ENCODE peak calls at places on chromosomes 5 and 9, in four cellular contexts. J is fibroblast of lung; S is right lobe of liver; W is naive thymus-derived CD4-positive, alpha-beta T cell. Z is an unnamed sample. For H3K4me1, the result is how much of the 10 kb centered on the place peaks cover.

GRCh38 chr5:69079556-69079955 is 14.3 kb upstream of the SLC30A5 start:
- DNase-seq in J (no peak), S (no peak), W (no peak), Z (no peak)

GRCh38 chr5:141650851-141651727 is at the start of gene FCHSD1:
- DNase-seq in J (peak), S (peak), W (peak), Z (peak)

GRCh38 chr9:24766081-24766480 is 220.4 kb upstream of the IZUMO3 start:
- DNase-seq in J (no peak), S (no peak), W (no peak), Z (no peak)

GRCh38 chr5:142281012-142281374 is 43.8 kb downstream of the SPRY4 start:
- DNase-seq in J (no peak), S (no peak), W (no peak), Z (peak)

GRCh38 chr5:437281-437771 is 5.7 kb upstream of the EXOC3 start:
- DNase-seq in J (no peak), S (no peak), W (no peak), Z (no peak)

GRCh38 chr5:96582343-96582742 is 79.8 kb upstream of the CAST start:
- DNase-seq in J (peak), S (no peak), W (no peak), Z (no peak)

GRCh38 chr9:90773593-90773992 is 28.0 kb upstream of the SYK start:
- DNase-seq in J (no peak), S (no peak), W (no peak), Z (no peak)

GRCh38 chr5:43775000-43775399 is 172.0 kb downstream of the NNT start:
- DNase-seq in J (no peak), S (no peak), W (no peak), Z (no peak)

GRCh38 chr5:10310073-10310779 is 2.5 kb upstream of the CMBL start:
- DNase-seq in J (peak), S (peak), W (no peak), Z (no peak)

GRCh38 chr9:13109781-13110180 is 169.7 kb downstream of the MPDZ start:
- DNase-seq in J (no peak), S (no peak), W (no peak), Z (no peak)

GRCh38 chr9:106892632-106893031 is 29.7 kb downstream of the ZNF462 start:
- DNase-seq in J (peak), S (peak), W (no peak), Z (no peak)

GRCh38 chr5:125558466-125558865 is 812.0 kb upstream of the ZNF608 start:
- DNase-seq in J (peak), S (no peak), W (no peak), Z (no peak)

GRCh38 chr9:98091735-98092632 is 27.0 kb downstream of the TRIM14 start:
- DNase-seq in J (no peak), S (no peak), W (no peak), Z (no peak)

GRCh38 chr9:131954299-131954698 is 125.4 kb downstream of the MED27 start:
- DNase-seq in J (no peak), S (no peak), W (no peak), Z (no peak)

GRCh38 chr5:91841423-91841822 is 458.3 kb upstream of the ARRDC3 start:
- DNase-seq in J (no peak), S (no peak), W (no peak), Z (no peak)

GRCh38 chr9:130890869-130891698 is 5.5 kb downstream of the QRFP start:
- DNase-seq in J (no peak), S (no peak), W (no peak), Z (no peak)

DNA sequence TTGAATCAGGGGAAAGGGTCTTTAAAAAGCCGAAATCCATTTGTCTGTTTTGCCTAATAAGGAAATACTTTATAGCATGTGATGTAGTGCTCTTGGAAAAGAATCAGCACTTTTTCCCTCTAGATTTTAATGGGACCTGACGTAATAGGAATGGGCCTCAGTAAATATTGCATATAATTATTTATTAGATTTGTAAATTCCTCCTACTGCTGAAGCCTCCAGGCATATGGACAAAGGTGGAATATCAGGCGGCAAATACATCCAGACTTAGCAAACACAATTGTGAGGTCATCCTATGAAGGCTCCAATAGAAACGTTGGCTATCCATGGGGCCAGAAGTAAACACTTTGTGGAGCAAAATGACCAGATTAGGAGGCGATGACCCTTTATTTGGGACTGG is 50.8 kb downstream of the ACTBL2 start:
- DNase-seq in J (no peak), S (no peak), W (no peak), Z (no peak)
- H3K4me3 ChIP-seq in J (no peak), S (no peak), W (no peak), Z (no peak)

DNA sequence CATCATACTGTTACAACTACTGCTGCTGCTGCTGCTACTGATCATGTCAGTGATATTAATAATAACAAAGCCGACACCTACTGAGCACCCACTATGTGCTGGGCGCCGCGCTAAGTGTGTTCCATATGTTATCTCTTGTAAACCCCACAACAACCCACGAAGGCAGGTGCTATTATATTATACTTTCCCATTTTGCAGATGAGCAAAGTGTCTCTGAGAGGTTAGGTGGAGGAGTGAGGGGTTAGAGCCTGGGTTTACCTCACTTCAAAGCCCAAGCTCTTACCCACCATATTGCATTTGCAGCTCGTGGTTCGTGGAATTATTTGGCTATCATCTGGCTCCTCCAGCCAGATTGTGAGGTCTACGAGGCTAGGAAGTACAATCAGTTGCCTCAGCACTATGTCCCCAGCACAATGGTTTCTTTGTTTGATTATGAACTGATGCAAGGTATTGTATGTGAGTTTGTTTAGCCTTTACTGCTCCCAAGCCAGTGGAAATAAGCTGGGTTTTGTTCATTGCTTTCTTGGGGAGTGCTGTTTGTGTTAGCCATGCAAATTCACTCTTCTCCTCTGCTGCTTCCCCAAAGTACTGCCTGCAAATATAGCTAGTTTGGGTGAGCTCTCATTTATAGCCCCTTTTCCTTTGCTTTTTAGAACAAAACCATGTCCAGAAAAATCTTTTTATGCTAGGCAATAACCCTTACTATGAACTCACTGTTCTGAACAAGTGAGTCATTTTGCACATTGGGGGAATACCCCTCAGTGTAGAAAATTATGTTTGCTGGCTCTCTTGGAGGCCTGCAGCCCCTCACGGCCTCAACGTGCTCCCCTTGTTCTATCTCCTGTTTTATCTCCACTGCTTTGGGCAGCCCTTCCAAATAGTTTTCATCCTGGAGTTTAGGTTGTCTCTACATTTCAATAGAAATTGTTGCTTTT is 47.9 kb downstream of the ALG2 start:
- DNase-seq in J (no peak), S (no peak), W (no peak), Z (no peak)
- H3K4me1 ChIP-seq in J (under half), S (under half), W (under half), Z (under half)

GRCh38 chr5:99378443-99378842 is 449.6 kb upstream of the CHD1 start:
- DNase-seq in J (no peak), S (no peak), W (no peak), Z (no peak)

DNA sequence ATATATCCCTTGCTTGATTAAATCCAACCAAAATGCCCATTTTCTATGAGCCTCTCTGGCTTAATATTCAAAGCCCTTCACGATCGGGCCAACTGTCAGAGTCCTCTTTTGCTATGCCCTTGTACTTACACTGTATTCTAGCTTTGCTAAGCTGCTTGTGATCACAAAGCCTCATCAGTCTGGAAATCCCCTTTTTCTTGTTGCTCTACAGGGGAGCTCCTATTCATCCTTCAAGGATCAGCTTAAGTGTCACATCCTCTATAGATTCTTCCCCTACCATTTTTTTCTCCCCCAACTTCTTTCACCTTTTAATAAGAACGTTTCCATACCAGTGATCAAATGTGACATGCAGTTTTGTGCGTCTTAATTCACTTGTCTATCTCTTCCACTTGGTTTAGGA is 450.4 kb upstream of the CHD1 start:
- DNase-seq in J (no peak), S (no peak), W (no peak), Z (no peak)
- H3K27ac ChIP-seq in J (no peak), S (no peak), W (no peak), Z (no peak)

GRCh38 chr5:25444697-25445096 is 799.9 kb upstream of the CDH10 start:
- DNase-seq in J (no peak), S (no peak), W (no peak), Z (no peak)
- H3K4me3 ChIP-seq in J (no peak), S (no peak), W (no peak), Z (no peak)

Z was measured in left ventricle myocardium inferior.